ENCODE peak calls at places on chromosomes 3 and 15, in seven cellular contexts. One of them, this sample, is unnamed.

GRCh38 chr3:138009476-138010272 is at the start of gene CLDN18:
- DNase-seq in HCT116: no peak
- DNase-seq in adrenal gland: no peak
- DNase-seq in esophagus muscularis mucosa: peak; percentile 26
- DNase-seq in uterus: no peak
- DNase-seq in lower leg skin: no peak
- DNase-seq in A549: no peak
- DNase-seq in this sample: no peak

GRCh38 chr3:185297867-185298266 is 44.0 kb upstream of the EHHADH start:
- DNase-seq in A549: no peak
- DNase-seq in adrenal gland: no peak
- DNase-seq in HCT116: no peak
- DNase-seq in lower leg skin: no peak
- DNase-seq in esophagus muscularis mucosa: no peak
- DNase-seq in uterus: no peak
- DNase-seq in this sample: no peak

GRCh38 chr3:15861163-15861562 is 63.4 kb upstream of the ANKRD28 start:
- DNase-seq in adrenal gland: no peak
- DNase-seq in uterus: no peak
- DNase-seq in lower leg skin: no peak
- DNase-seq in HCT116: no peak
- DNase-seq in esophagus muscularis mucosa: no peak
- DNase-seq in A549: no peak
- DNase-seq in this sample: no peak

GRCh38 chr3:52428151-52429005 is 16.5 kb downstream of the SEMA3G start:
- DNase-seq in lower leg skin: peak; percentile 67
- DNase-seq in adrenal gland: peak; percentile 62
- DNase-seq in esophagus muscularis mucosa: no peak
- DNase-seq in uterus: peak; percentile 72
- DNase-seq in A549: peak; percentile 45
- DNase-seq in HCT116: peak; percentile 51
- DNase-seq in this sample: peak; percentile 57

GRCh38 chr3:134971359-134971758 is 176.3 kb downstream of the EPHB1 start:
- DNase-seq in adrenal gland: no peak
- DNase-seq in esophagus muscularis mucosa: no peak
- DNase-seq in HCT116: no peak
- DNase-seq in uterus: no peak
- DNase-seq in A549: no peak
- DNase-seq in lower leg skin: no peak
- DNase-seq in this sample: no peak

GRCh38 chr3:142064454-142064853 is 84.9 kb downstream of the TFDP2 start:
- DNase-seq in HCT116: no peak
- DNase-seq in adrenal gland: no peak
- DNase-seq in uterus: no peak
- DNase-seq in lower leg skin: no peak
- DNase-seq in esophagus muscularis mucosa: no peak
- DNase-seq in A549: no peak
- DNase-seq in this sample: no peak

GRCh38 chr15:88243895-88244787 is 12.4 kb downstream of the NTRK3 start:
- DNase-seq in lower leg skin: no peak
- DNase-seq in A549: peak; percentile 59
- DNase-seq in esophagus muscularis mucosa: no peak
- DNase-seq in adrenal gland: no peak
- DNase-seq in HCT116: peak; percentile 27
- DNase-seq in uterus: no peak
- DNase-seq in this sample: peak; percentile 27

GRCh38 chr3:12591997-12592715 is 35.3 kb downstream of the MKRN2 start:
- DNase-seq in esophagus muscularis mucosa: no peak
- DNase-seq in HCT116: no peak
- DNase-seq in A549: no peak
- DNase-seq in uterus: no peak
- DNase-seq in lower leg skin: no peak
- DNase-seq in adrenal gland: peak; percentile 35
- DNase-seq in this sample: no peak

DNA sequence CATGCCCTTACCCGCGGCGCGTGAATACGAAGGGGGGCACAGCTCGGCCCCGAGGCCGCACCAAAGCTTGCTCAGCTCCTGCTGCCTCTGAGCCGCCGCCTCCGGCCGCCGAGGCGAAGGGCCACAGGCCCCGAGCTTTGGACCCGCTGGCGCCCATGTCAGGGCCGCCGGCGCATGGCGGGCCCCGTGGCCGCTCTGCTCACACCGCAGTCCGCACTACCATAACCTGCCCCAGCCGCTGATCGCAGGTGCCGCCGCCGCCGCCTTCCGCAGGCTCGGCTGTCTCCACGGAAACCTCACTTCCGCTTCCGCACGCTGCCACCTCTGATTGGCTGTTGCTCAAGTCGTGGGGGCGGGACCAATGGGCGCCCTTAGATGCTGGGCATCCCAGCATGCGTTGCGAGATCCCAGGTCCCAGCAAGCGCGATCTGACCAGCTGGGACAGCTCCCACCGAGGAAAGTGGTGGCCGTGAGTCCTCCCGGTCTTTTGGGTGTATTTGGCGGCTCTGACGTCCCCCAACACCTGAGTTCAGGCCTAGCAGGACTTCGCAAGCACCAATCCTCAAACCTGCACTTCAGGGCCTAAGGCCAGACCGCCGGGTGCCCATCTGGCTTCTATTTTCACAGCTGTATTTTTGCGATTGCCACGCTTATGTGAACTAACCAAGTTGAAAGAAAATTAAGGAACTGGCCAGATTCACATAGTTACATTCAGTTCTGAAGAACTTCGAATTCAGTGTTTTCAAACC is at the start of gene TUSC2:
- DNase-seq in A549: peak; percentile 96
- DNase-seq in uterus: peak; percentile 97
- DNase-seq in esophagus muscularis mucosa: peak; percentile 99
- DNase-seq in lower leg skin: peak; percentile 97
- DNase-seq in adrenal gland: peak; percentile 98
- DNase-seq in HCT116: peak; percentile 93
- DNase-seq in this sample: peak; percentile 94
- TF ChIP-seq POLR2A in A549: peak; percentile 72
- TF ChIP-seq POLR2A in uterus: peak; percentile 75
- TF ChIP-seq POLR2A in esophagus muscularis mucosa: peak; percentile 62
- TF ChIP-seq POLR2A in lower leg skin: no peak
- TF ChIP-seq POLR2A in adrenal gland: peak; percentile 53
- TF ChIP-seq POLR2A in HCT116: no peak
- TF ChIP-seq POLR2A in this sample: peak; percentile 57

GRCh38 chr15:96354731-96355560 is 24.4 kb downstream of the NR2F2 start:
- DNase-seq in adrenal gland: peak; percentile 68
- DNase-seq in A549: peak; percentile 79
- DNase-seq in lower leg skin: no peak
- DNase-seq in uterus: peak; percentile 60
- DNase-seq in HCT116: no peak
- DNase-seq in esophagus muscularis mucosa: no peak
- DNase-seq in this sample: no peak

GRCh38 chr15:96353931-96354730 is 23.6 kb downstream of the NR2F2 start:
- DNase-seq in uterus: peak; percentile 85
- DNase-seq in esophagus muscularis mucosa: no peak
- DNase-seq in lower leg skin: no peak
- DNase-seq in HCT116: no peak
- DNase-seq in adrenal gland: peak; percentile 63
- DNase-seq in A549: no peak
- DNase-seq in this sample: no peak

GRCh38 chr15:96351801-96352593 is 21.5 kb downstream of the NR2F2 start:
- DNase-seq in esophagus muscularis mucosa: no peak
- DNase-seq in uterus: peak; percentile 68
- DNase-seq in A549: no peak
- DNase-seq in HCT116: no peak
- DNase-seq in lower leg skin: no peak
- DNase-seq in adrenal gland: peak; percentile 78
- DNase-seq in this sample: no peak

GRCh38 chr15:96352594-96353377 is 22.3 kb downstream of the NR2F2 start:
- DNase-seq in adrenal gland: no peak
- DNase-seq in HCT116: no peak
- DNase-seq in esophagus muscularis mucosa: no peak
- DNase-seq in A549: no peak
- DNase-seq in uterus: no peak
- DNase-seq in lower leg skin: no peak
- DNase-seq in this sample: no peak

DNA sequence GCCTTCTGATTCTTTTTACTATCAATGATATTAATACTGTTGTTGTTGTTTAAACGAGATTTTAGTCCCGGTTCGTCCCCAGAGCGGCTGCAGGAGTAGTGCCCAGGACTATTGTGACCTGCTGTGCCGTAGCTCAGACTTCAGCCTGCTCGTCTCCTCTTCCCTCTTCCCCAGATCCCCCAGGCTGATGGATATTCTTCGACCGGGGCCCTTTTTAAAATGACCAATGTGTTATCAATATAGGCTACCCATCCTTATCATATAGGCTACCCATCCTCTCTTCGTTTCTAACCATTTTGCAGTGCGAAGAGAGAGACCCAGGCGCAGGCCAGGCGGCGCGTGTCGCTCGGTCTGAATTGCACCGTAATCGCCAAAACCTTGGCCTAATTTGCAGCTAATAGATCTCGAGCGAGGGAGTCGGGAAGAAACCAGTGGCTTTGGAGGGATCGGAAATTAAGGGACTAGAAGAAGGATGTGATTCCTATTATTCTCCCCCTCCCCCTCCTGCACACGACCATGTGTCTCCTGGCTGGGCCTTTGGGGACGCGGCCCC is 23.0 kb downstream of the NR2F2 start:
- DNase-seq in uterus: no peak
- DNase-seq in HCT116: no peak
- DNase-seq in esophagus muscularis mucosa: no peak
- DNase-seq in A549: no peak
- DNase-seq in adrenal gland: no peak
- DNase-seq in lower leg skin: no peak
- DNase-seq in this sample: no peak
- TF ChIP-seq POLR2A in uterus: no peak
- TF ChIP-seq POLR2A in HCT116: no peak
- TF ChIP-seq POLR2A in esophagus muscularis mucosa: no peak
- TF ChIP-seq POLR2A in A549: no peak
- TF ChIP-seq POLR2A in adrenal gland: no peak
- TF ChIP-seq POLR2A in lower leg skin: no peak
- TF ChIP-seq POLR2A in this sample: no peak

GRCh38 chr15:43795197-43795596 is 3.1 kb downstream of the SERF2 start:
- DNase-seq in HCT116: no peak
- DNase-seq in uterus: no peak
- DNase-seq in lower leg skin: no peak
- DNase-seq in esophagus muscularis mucosa: no peak
- DNase-seq in A549: no peak
- DNase-seq in adrenal gland: no peak
- DNase-seq in this sample: no peak

GRCh38 chr15:43795997-43796396 is 3.9 kb downstream of the SERF2 start:
- DNase-seq in uterus: no peak
- DNase-seq in esophagus muscularis mucosa: no peak
- DNase-seq in adrenal gland: no peak
- DNase-seq in lower leg skin: no peak
- DNase-seq in HCT116: no peak
- DNase-seq in A549: no peak
- DNase-seq in this sample: no peak

GRCh38 chr15:43792761-43793493 is 807 bp downstream of the SERF2 start:
- DNase-seq in lower leg skin: peak; percentile 30
- DNase-seq in A549: peak; percentile 26
- DNase-seq in esophagus muscularis mucosa: no peak
- DNase-seq in adrenal gland: peak; percentile 67
- DNase-seq in HCT116: no peak
- DNase-seq in uterus: no peak
- DNase-seq in this sample: no peak

GRCh38 chr15:43793647-43794046 is 1.5 kb downstream of the SERF2 start:
- DNase-seq in adrenal gland: no peak
- DNase-seq in uterus: peak; percentile 24
- DNase-seq in lower leg skin: no peak
- DNase-seq in esophagus muscularis mucosa: no peak
- DNase-seq in HCT116: no peak
- DNase-seq in A549: no peak
- DNase-seq in this sample: no peak

DNA sequence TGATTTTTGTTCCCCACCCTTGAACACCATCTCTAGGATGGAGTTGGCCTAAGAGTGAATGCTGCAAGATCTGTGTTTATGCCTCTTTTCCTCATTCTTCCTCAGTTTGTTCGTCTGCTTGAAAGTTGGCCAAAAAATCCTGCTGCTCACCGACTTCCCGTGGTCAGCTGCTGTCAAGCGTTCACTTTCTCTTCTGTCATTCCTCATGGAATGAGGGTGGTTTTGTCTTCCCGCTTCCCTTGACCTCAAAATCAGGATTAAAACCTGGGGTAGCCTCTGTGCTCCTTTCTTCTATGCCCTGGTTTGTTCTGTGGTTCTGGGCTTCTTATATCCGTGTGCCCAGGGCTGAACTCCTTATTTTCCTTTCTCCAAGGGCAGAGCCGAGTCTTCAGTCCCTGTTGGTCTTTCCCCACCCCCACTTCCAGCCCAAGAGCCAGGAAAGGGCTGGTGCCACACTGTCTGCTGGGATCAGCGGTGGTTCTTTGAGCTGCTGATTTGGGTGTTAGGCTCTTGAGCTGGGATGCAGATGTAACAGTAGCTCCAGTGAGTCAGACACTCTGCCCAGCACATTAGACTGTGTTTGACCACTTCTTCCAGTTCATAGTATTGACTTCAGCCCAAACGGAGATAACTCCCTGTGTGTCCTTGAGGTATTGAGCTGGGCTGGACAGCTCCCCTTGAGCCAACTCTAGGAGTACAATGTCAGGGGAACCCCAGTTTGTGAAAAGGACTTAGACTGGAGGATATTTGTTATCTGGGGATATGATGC is 2.3 kb downstream of the SERF2 start:
- DNase-seq in A549: no peak
- DNase-seq in HCT116: no peak
- DNase-seq in lower leg skin: no peak
- DNase-seq in esophagus muscularis mucosa: no peak
- DNase-seq in adrenal gland: peak; percentile 52
- DNase-seq in uterus: no peak
- DNase-seq in this sample: no peak
- TF ChIP-seq POLR2A in A549: no peak
- TF ChIP-seq POLR2A in HCT116: no peak
- TF ChIP-seq POLR2A in lower leg skin: no peak
- TF ChIP-seq POLR2A in esophagus muscularis mucosa: no peak
- TF ChIP-seq POLR2A in adrenal gland: no peak
- TF ChIP-seq POLR2A in uterus: no peak
- TF ChIP-seq POLR2A in this sample: no peak

GRCh38 chr3:150764607-150765366 is 1.8 kb upstream of the SIAH2 start:
- DNase-seq in esophagus muscularis mucosa: no peak
- DNase-seq in adrenal gland: no peak
- DNase-seq in A549: no peak
- DNase-seq in uterus: no peak
- DNase-seq in lower leg skin: no peak
- DNase-seq in HCT116: no peak
- DNase-seq in this sample: no peak

GRCh38 chr3:150763841-150764483 is 993 bp upstream of the SIAH2 start:
- DNase-seq in adrenal gland: peak; percentile 84
- DNase-seq in lower leg skin: peak; percentile 55
- DNase-seq in uterus: peak; percentile 68
- DNase-seq in A549: peak; percentile 64
- DNase-seq in HCT116: peak; percentile 26
- DNase-seq in esophagus muscularis mucosa: peak; percentile 93
- DNase-seq in this sample: no peak

GRCh38 chr3:150762662-150763121 is 277 bp downstream of the SIAH2 start:
- DNase-seq in A549: no peak
- DNase-seq in adrenal gland: no peak
- DNase-seq in HCT116: no peak
- DNase-seq in esophagus muscularis mucosa: no peak
- DNase-seq in uterus: no peak
- DNase-seq in lower leg skin: no peak
- DNase-seq in this sample: no peak

GRCh38 chr3:150761831-150762661 is 923 bp downstream of the SIAH2 start:
- DNase-seq in HCT116: no peak
- DNase-seq in esophagus muscularis mucosa: peak; percentile 93
- DNase-seq in A549: peak; percentile 78
- DNase-seq in uterus: peak; percentile 71
- DNase-seq in adrenal gland: peak; percentile 77
- DNase-seq in lower leg skin: peak; percentile 71
- DNase-seq in this sample: peak; percentile 55

DNA sequence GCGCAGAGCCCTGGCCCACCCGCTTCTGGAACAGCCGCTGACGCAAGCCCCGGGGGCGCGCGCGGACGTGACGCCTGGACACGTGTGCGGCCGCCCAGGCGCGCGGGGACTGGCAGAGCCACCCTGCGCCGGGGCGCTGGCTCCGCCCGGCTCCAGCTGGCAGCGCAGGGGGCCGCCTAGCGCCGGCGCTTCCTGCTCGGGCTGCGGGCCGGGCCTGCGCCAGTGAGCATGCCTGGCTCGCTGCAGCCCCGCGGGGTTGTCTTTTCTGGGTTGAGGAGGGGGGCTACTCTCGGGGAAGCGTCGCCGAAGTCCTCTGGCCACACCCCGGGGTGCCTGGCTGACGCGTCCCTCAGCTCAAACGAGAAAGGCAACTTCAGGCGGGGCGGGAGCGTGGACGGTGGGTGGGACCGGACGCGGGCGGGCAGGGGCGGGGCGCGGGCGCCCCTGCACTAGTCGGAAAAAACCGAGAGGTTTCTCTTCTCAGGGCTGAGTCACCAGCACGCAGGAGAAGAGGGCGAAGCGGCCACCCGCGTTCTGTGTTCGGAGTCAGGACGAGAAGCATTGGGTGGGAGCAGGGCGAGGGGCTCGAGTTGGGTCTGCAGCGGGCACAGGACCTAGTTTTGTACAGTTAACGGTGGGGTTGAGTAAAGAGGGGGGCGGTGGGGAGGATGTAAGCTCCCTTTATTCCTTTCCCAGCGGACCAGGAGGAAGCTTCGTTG is at the start of gene SIAH2:
- DNase-seq in esophagus muscularis mucosa: peak; percentile 98
- DNase-seq in HCT116: peak; percentile 89
- DNase-seq in lower leg skin: peak; percentile 92
- DNase-seq in A549: peak; percentile 93
- DNase-seq in adrenal gland: peak; percentile 97
- DNase-seq in uterus: peak; percentile 91
- DNase-seq in this sample: peak; percentile 85
- TF ChIP-seq POLR2A in esophagus muscularis mucosa: peak; percentile 63
- TF ChIP-seq POLR2A in HCT116: peak; percentile 75
- TF ChIP-seq POLR2A in lower leg skin: no peak
- TF ChIP-seq POLR2A in A549: peak; percentile 94
- TF ChIP-seq POLR2A in adrenal gland: peak; percentile 20
- TF ChIP-seq POLR2A in uterus: peak; percentile 78
- TF ChIP-seq POLR2A in this sample: peak; percentile 87